ENCODE peak calls at places on chromosomes 13 and 19, in seven cellular contexts. Y is K562, Q is GM12878, F is H1, A is T47D, X is HepG2, D is HCT116. W is an unnamed sample.

GRCh38 chr13:62879071-62879470 is 1463.4 kb upstream of the PCDH20 start:
- DNase-seq in Y (no peak), Q (no peak), F (no peak), A (peak), X (no peak), D (no peak), W (no peak)

GRCh38 chr13:110238795-110239194 is 68.2 kb downstream of the COL4A1 start:
- DNase-seq in Y (no peak), Q (no peak), F (no peak), A (no peak), X (no peak), D (no peak), W (no peak)

GRCh38 chr19:6126335-6126974 is 9.0 kb upstream of the ACSBG2 start:
- DNase-seq in Y (peak), Q (peak), F (no peak), A (peak), X (peak), D (peak), W (peak)

GRCh38 chr19:33486936-33487793 is 34.4 kb downstream of the PEPD start:
- DNase-seq in Y (no peak), Q (no peak), F (no peak), A (no peak), X (no peak), D (no peak), W (peak)

GRCh38 chr13:50679321-50679720 is 164.2 kb downstream of the DLEU7 start:
- DNase-seq in Y (no peak), Q (no peak), F (no peak), A (no peak), X (no peak), D (no peak), W (no peak)

GRCh38 chr13:101127741-101128353 is 288.5 kb downstream of the NALCN start:
- DNase-seq in Y (peak), Q (no peak), F (no peak), A (peak), X (peak), D (peak), W (peak)

GRCh38 chr13:70483599-70484276 is 375.5 kb upstream of the KLHL1 start:
- DNase-seq in Y (no peak), Q (no peak), F (no peak), A (no peak), X (no peak), D (no peak), W (no peak)

GRCh38 chr19:2969104-2969504 is 8.3 kb upstream of the TLE6 start:
- DNase-seq in Y (no peak), Q (no peak), F (no peak), A (no peak), X (no peak), D (no peak), W (peak)

GRCh38 chr13:24208314-24208713 is 47.8 kb downstream of the SPATA13 start:
- DNase-seq in Y (no peak), Q (no peak), F (no peak), A (no peak), X (no peak), D (peak), W (no peak)

GRCh38 chr13:48232420-48233096 is 448 bp upstream of the ITM2B start:
- DNase-seq in Y (peak), Q (no peak), F (no peak), A (peak), X (peak), D (no peak), W (no peak)

GRCh38 chr19:12884926-12885748 is 1.9 kb downstream of the KLF1 start:
- DNase-seq in Y (peak), Q (peak), F (peak), A (peak), X (peak), D (no peak), W (peak)

GRCh38 chr13:33757713-33758112 is 60.2 kb upstream of the RFC3 start:
- DNase-seq in Y (no peak), Q (no peak), F (no peak), A (no peak), X (no peak), D (no peak), W (no peak)

GRCh38 chr19:18456974-18457373 is 19.0 kb upstream of the ISYNA1 start:
- DNase-seq in Y (no peak), Q (no peak), F (no peak), A (no peak), X (no peak), D (no peak), W (no peak)

GRCh38 chr19:2243274-2244121 is 5.6 kb upstream of the AMH start:
- DNase-seq in Y (no peak), Q (no peak), F (no peak), A (no peak), X (no peak), D (no peak), W (peak)

GRCh38 chr19:31707206-31707605 is 358.0 kb upstream of the TSHZ3 start:
- DNase-seq in Y (no peak), Q (no peak), F (no peak), A (no peak), X (no peak), D (no peak), W (no peak)

GRCh38 chr19:46481187-46481586 is 9.8 kb upstream of the PNMA8A start:
- DNase-seq in Y (no peak), Q (no peak), F (no peak), A (no peak), X (no peak), D (no peak), W (no peak)

GRCh38 chr19:43372462-43372861 is 19.0 kb downstream of the CD177 start:
- DNase-seq in Y (no peak), Q (no peak), F (no peak), A (no peak), X (no peak), D (no peak), W (no peak)

GRCh38 chr13:73778242-73778864 is 355.9 kb downstream of the KLF12 start:
- DNase-seq in Y (no peak), Q (no peak), F (no peak), A (peak), X (peak), D (no peak), W (no peak)

GRCh38 chr13:94712812-94713555 is 639 bp upstream of the SOX21 start:
- DNase-seq in Y (no peak), Q (no peak), F (no peak), A (peak), X (no peak), D (no peak), W (peak)

GRCh38 chr13:100506154-100506553 is 82.4 kb downstream of the GGACT start:
- DNase-seq in Y (no peak), Q (no peak), F (no peak), A (no peak), X (no peak), D (no peak), W (no peak)

GRCh38 chr19:13207237-13208130 is 57.3 kb downstream of the IER2 start:
- DNase-seq in Y (no peak), Q (no peak), F (no peak), A (no peak), X (no peak), D (no peak), W (no peak)

GRCh38 chr19:17859533-17860330 is at the start of gene RPL18A:
- DNase-seq in Y (peak), Q (peak), F (peak), A (peak), X (peak), D (peak), W (peak)

GRCh38 chr19:6156033-6156432 is 20.6 kb downstream of the ACSBG2 start:
- DNase-seq in Y (no peak), Q (no peak), F (no peak), A (no peak), X (no peak), D (no peak), W (no peak)

GRCh38 chr13:30832845-30833332 is 73.2 kb upstream of the MEDAG start:
- DNase-seq in Y (no peak), Q (no peak), F (peak), A (no peak), X (peak), D (peak), W (peak)
- TF ChIP-seq JUND in Y (no peak), Q (no peak), F (no peak), A (no peak), X (peak), D (no peak), W (no peak)

GRCh38 chr13:86002921-86003488 is 203.8 kb upstream of the SLITRK6 start:
- DNase-seq in Y (no peak), Q (no peak), F (no peak), A (no peak), X (no peak), D (no peak), W (no peak)

GRCh38 chr13:85995788-85996418 is 196.7 kb upstream of the SLITRK6 start:
- DNase-seq in Y (no peak), Q (no peak), F (no peak), A (peak), X (no peak), D (no peak), W (no peak)

GRCh38 chr13:85997587-85997986 is 198.4 kb upstream of the SLITRK6 start:
- DNase-seq in Y (no peak), Q (no peak), F (no peak), A (no peak), X (no peak), D (no peak), W (no peak)

GRCh38 chr13:86006317-86006716 is 207.1 kb upstream of the SLITRK6 start:
- DNase-seq in Y (no peak), Q (no peak), F (no peak), A (no peak), X (no peak), D (no peak), W (no peak)

DNA sequence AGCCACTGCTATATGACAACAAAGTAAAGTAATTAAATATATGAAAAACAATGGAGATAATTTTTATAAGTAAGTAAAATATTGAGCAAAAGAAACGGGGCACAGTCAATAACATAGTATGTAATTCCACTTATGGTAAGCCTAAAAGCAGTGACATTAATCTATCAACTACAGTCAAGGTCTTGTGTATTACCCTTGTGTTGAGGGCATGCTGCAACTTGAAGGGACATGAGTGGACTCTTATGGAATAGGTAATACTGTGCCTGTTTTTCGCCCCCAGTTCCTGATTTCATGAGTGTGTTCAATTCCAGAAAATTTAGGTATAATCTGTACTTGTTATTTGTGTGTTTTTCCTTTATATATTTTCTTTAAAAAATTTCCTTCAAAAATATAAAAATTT is 201.3 kb upstream of the SLITRK6 start:
- DNase-seq in Y (no peak), Q (no peak), F (no peak), A (no peak), X (no peak), D (no peak), W (no peak)
- TF ChIP-seq JUND in Y (no peak), Q (no peak), F (no peak), A (no peak), X (no peak), D (no peak), W (no peak)

GRCh38 chr19:35977446-35978222 is 17.4 kb upstream of the SDHAF1 start:
- DNase-seq in Y (peak), Q (no peak), F (no peak), A (no peak), X (peak), D (peak), W (peak)
- TF ChIP-seq JUND in Y (no peak), Q (no peak), F (no peak), A (no peak), X (no peak), D (no peak), W (no peak)

GRCh38 chr19:4172861-4173473 is 9.4 kb downstream of the SIRT6 start:
- DNase-seq in Y (peak), Q (no peak), F (no peak), A (peak), X (no peak), D (no peak), W (peak)
- TF ChIP-seq JUND in Y (no peak), Q (no peak), F (no peak), A (no peak), X (no peak), D (no peak), W (no peak)

GRCh38 chr19:9914315-9915207 is 21.8 kb downstream of the OLFM2 start:
- DNase-seq in Y (peak), Q (no peak), F (no peak), A (peak), X (peak), D (peak), W (peak)
- TF ChIP-seq JUND in Y (peak), Q (no peak), F (peak), A (no peak), X (no peak), D (no peak), W (no peak)

GRCh38 chr19:39927076-39927475 is 7.4 kb downstream of the FCGBP start:
- DNase-seq in Y (no peak), Q (no peak), F (no peak), A (no peak), X (no peak), D (no peak), W (no peak)

GRCh38 chr19:39926170-39926755 is 8.2 kb downstream of the FCGBP start:
- DNase-seq in Y (no peak), Q (no peak), F (no peak), A (no peak), X (no peak), D (no peak), W (no peak)

GRCh38 chr19:39929750-39930149 is 4.7 kb downstream of the FCGBP start:
- DNase-seq in Y (no peak), Q (no peak), F (no peak), A (no peak), X (no peak), D (no peak), W (no peak)

GRCh38 chr19:39928357-39928725 is 6.1 kb downstream of the FCGBP start:
- DNase-seq in Y (no peak), Q (no peak), F (no peak), A (no peak), X (no peak), D (no peak), W (no peak)

GRCh38 chr19:39927524-39928356 is 6.7 kb downstream of the FCGBP start:
- DNase-seq in Y (peak), Q (no peak), F (no peak), A (no peak), X (no peak), D (no peak), W (no peak)
- TF ChIP-seq JUND in Y (no peak), Q (no peak), F (no peak), A (no peak), X (no peak), D (no peak), W (no peak)

DNA sequence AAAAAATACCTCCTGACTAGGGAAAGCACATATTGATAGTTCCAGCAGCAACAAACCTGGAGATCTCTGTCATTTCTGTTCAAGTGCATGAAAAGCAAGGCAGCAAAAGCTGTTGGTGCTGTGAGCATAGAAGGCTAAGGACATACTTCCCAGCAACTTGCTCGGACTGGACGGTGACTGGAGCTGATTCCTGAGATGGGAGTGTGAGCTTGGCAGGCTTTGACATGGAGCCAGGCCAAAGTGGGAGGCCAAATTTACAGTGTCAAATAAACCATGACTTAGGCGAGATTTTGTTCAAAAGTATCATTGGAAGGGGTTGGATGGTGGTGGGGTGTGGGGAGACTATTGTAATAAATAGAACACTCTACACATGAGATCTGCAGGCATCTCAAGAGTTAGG is 5.9 kb upstream of the ARGLU1 start:
- DNase-seq in Y (no peak), Q (no peak), F (no peak), A (no peak), X (no peak), D (no peak), W (no peak)
- TF ChIP-seq JUND in Y (no peak), Q (no peak), F (no peak), A (no peak), X (no peak), D (no peak), W (no peak)

DNA sequence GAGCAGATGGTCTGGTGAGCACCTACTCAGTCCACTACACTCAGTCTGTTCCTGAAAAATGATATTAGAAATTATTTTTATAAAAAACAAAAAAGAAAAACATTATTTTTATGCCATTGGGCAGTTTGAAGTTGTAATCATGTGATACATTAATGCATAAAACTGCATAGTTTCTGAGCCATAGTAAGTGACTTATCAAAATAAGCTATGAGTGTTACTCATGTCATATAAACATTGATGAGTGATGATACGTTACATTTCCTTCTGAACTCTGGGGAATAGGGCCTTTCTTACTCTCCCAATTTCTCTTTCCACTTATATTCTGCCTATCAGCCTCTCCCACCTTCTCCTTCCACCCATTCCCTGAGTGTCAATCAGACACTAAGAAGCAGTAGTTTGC is 8.9 kb downstream of the ZNF805 start:
- DNase-seq in Y (no peak), Q (no peak), F (no peak), A (no peak), X (no peak), D (no peak), W (no peak)
- TF ChIP-seq JUND in Y (no peak), Q (no peak), F (no peak), A (no peak), X (no peak), D (no peak), W (no peak)

GRCh38 chr13:28448959-28449358 is 46.0 kb downstream of the FLT1 start:
- DNase-seq in Y (no peak), Q (no peak), F (no peak), A (no peak), X (no peak), D (no peak), W (no peak)

GRCh38 chr13:28449826-28450773 is 44.8 kb downstream of the FLT1 start:
- DNase-seq in Y (no peak), Q (no peak), F (no peak), A (no peak), X (no peak), D (no peak), W (no peak)

GRCh38 chr13:28447989-28448388 is 46.9 kb downstream of the FLT1 start:
- DNase-seq in Y (no peak), Q (no peak), F (no peak), A (no peak), X (no peak), D (no peak), W (no peak)

GRCh38 chr13:28452755-28453154 is 42.2 kb downstream of the FLT1 start:
- DNase-seq in Y (no peak), Q (no peak), F (no peak), A (no peak), X (no peak), D (no peak), W (no peak)

GRCh38 chr13:28451482-28452217 is 43.3 kb downstream of the FLT1 start:
- DNase-seq in Y (peak), Q (no peak), F (no peak), A (no peak), X (no peak), D (no peak), W (no peak)
- TF ChIP-seq JUND in Y (no peak), Q (no peak), F (no peak), A (no peak), X (no peak), D (no peak), W (no peak)

W was measured in SK-N-SH.